ENCODE peak calls at places on chromosomes 5 and 9, in eight cellular contexts. T is CD4-positive, CD25-positive, alpha-beta regulatory T cell; Z is right atrium auricular region; X is cardiac muscle cell; A is spleen; V is mesendoderm; H is breast epithelium; J is lower lobe of right lung. Q is an unnamed sample.

GRCh38 chr5:158287643-158288228 is 428.8 kb upstream of the CLINT1 start:
- DNase-seq in Z (peak), T (no peak), H (no peak), X (peak), A (no peak), V (no peak), J (no peak), Q (no peak)

GRCh38 chr9:5336683-5337082 is 3.0 kb downstream of the RLN1 start:
- DNase-seq in X (no peak), J (no peak), Z (no peak), A (no peak), T (peak), H (no peak), V (no peak), Q (no peak)

GRCh38 chr5:150763023-150763793 is 4.4 kb upstream of the DCTN4 start:
- DNase-seq in T (no peak), Z (peak), J (no peak), V (no peak), A (no peak), X (peak), H (no peak), Q (peak)

GRCh38 chr5:168647083-168647482 is 67.9 kb upstream of the PANK3 start:
- DNase-seq in T (no peak), A (no peak), X (no peak), Z (no peak), V (peak), J (no peak), H (no peak), Q (no peak)

GRCh38 chr9:3244963-3245653 is 280.7 kb downstream of the RFX3 start:
- DNase-seq in V (peak), H (no peak), T (no peak), X (peak), Z (no peak), J (no peak), A (no peak), Q (no peak)

GRCh38 chr5:140107312-140108092 is 6.4 kb upstream of the PURA start:
- DNase-seq in Z (peak), V (peak), T (peak), J (peak), A (peak), X (peak), H (peak), Q (peak)

GRCh38 chr5:128111818-128112448 is 28.4 kb downstream of the SLC12A2 start:
- DNase-seq in J (no peak), A (no peak), X (peak), H (no peak), V (no peak), T (no peak), Z (no peak), Q (no peak)

GRCh38 chr9:87725356-87725899 is 491 bp upstream of the CTSL start:
- DNase-seq in J (no peak), T (no peak), H (no peak), Z (no peak), X (peak), V (peak), A (no peak), Q (peak)

GRCh38 chr9:83219154-83219923 is 156.4 kb upstream of the RASEF start:
- DNase-seq in A (peak), T (no peak), V (peak), J (peak), X (peak), Z (peak), H (peak), Q (peak)

GRCh38 chr5:171121638-171122037 is 187.4 kb upstream of the TLX3 start:
- DNase-seq in J (no peak), T (no peak), Z (no peak), V (no peak), H (no peak), X (no peak), A (no peak), Q (no peak)

GRCh38 chr9:76655121-76655531 is 109.1 kb upstream of the PCA3 start:
- DNase-seq in H (no peak), V (no peak), Z (no peak), T (no peak), X (peak), J (no peak), A (no peak), Q (no peak)

GRCh38 chr5:1165864-1166263 is 35.5 kb upstream of the SLC6A19 start:
- DNase-seq in X (no peak), V (no peak), T (no peak), J (no peak), Z (no peak), A (no peak), H (no peak), Q (no peak)

GRCh38 chr5:116669261-116670049 is 94.8 kb upstream of the SEMA6A start:
- DNase-seq in H (no peak), A (no peak), Z (no peak), V (no peak), J (no peak), T (no peak), X (no peak), Q (no peak)

GRCh38 chr5:58076473-58077257 is 383.2 kb downstream of the PLK2 start:
- DNase-seq in A (no peak), Z (no peak), V (no peak), H (no peak), X (peak), T (no peak), J (no peak), Q (no peak)

GRCh38 chr9:94922691-94923107 is 196.2 kb downstream of the AOPEP start:
- DNase-seq in A (no peak), X (peak), V (no peak), Z (peak), J (no peak), T (no peak), H (peak), Q (no peak)

GRCh38 chr5:111735829-111736228 is 21.2 kb downstream of the NREP start:
- DNase-seq in T (no peak), J (no peak), H (no peak), Z (no peak), V (peak), A (no peak), X (peak), Q (no peak)

GRCh38 chr5:133316346-133317343 is 264.8 kb downstream of the HSPA4 start:
- DNase-seq in J (no peak), Z (no peak), V (peak), X (no peak), A (no peak), H (no peak), T (no peak), Q (no peak)

GRCh38 chr9:107169796-107170195 is 113.3 kb upstream of the RAD23B start:
- DNase-seq in T (no peak), A (no peak), Z (no peak), V (no peak), H (no peak), X (no peak), J (no peak), Q (no peak)

GRCh38 chr9:110895141-110895912 is 142.9 kb downstream of the LPAR1 start:
- DNase-seq in A (no peak), Z (peak), X (no peak), T (no peak), J (no peak), V (no peak), H (no peak), Q (peak)

GRCh38 chr5:10563132-10563939 is 534 bp upstream of the ANKRD33B start:
- DNase-seq in A (peak), J (peak), V (peak), H (no peak), T (peak), Z (no peak), X (peak), Q (peak)

GRCh38 chr9:116285320-116285719 is 131.7 kb downstream of the PAPPA start:
- DNase-seq in T (no peak), X (no peak), J (no peak), A (no peak), Z (no peak), H (no peak), V (peak), Q (no peak)

GRCh38 chr5:103259705-103260355 is 1.3 kb downstream of the MACIR start:
- DNase-seq in J (no peak), A (no peak), T (no peak), Z (no peak), V (peak), X (peak), H (no peak), Q (no peak)

GRCh38 chr5:135534609-135535419 is 950 bp downstream of the NEUROG1 start:
- DNase-seq in V (peak), Z (no peak), H (no peak), J (no peak), A (no peak), T (no peak), X (no peak), Q (no peak)

GRCh38 chr5:128252196-128252595 is 168.6 kb downstream of the SLC12A2 start:
- DNase-seq in X (peak), J (no peak), T (no peak), H (no peak), Z (no peak), V (no peak), A (no peak), Q (no peak)

GRCh38 chr9:91198405-91198804 is 163.3 kb downstream of the AUH start:
- DNase-seq in T (no peak), Z (no peak), J (no peak), A (no peak), V (no peak), H (no peak), X (no peak), Q (no peak)

DNA sequence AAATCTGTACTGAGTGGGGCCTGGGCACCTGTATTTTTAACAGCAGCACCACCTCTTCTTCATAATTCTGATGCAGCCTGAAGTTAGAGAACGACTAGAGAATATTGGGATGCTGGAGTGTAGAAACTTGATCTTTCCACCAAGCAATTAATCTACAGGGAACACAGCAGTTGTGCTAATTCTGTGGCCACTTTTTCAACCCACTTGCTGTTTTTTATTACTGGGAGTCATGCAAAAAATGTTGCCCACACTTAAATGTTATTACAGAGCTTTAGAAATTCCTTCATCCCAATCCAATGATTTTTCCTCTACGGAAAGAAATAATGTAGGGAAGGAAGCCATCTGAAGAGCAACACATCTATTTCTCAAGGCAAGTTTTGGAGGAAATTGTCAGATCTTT is 190.9 kb upstream of the TUT7 start:
- DNase-seq in T (no peak), Z (no peak), X (no peak), A (no peak), H (no peak), V (no peak), J (no peak), Q (no peak)
- H3K27ac ChIP-seq in T (no peak), Z (no peak), X (no peak), A (no peak), H (no peak), V (no peak), J (no peak), Q (no peak)

GRCh38 chr9:21560281-21560745 is 78.2 kb upstream of the IFNE start:
- DNase-seq in V (no peak), T (no peak), H (no peak), J (no peak), Z (no peak), A (no peak), X (no peak), Q (no peak)
- H3K4me3 ChIP-seq in V (peak), T (no peak), H (peak), J (peak), Z (no peak), A (peak), X (peak), Q (no peak)

DNA sequence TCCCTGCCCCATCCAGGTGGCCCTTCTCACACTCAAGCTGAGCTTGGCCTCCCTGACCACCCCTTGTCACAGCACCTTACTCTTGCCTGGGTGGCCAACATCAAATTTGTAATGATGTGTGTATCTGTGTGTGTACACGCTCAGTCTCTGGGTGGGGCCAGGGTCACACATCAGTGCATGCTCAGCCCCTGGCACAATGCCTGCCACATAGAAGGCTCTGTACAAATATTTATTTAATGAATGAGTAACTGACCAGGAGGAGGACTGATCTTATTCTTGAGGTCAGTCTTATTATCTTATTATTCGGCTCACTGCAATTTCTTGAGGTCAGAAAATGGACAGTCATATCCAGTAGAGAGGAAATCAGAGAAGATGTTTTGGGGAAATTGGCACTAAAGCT is 41.3 kb upstream of the HAND1 start:
- DNase-seq in T (no peak), V (no peak), A (no peak), H (no peak), X (peak), J (no peak), Z (no peak), Q (no peak)
- H3K27ac ChIP-seq in T (no peak), V (no peak), A (no peak), H (no peak), X (no peak), J (no peak), Z (no peak), Q (no peak)

DNA sequence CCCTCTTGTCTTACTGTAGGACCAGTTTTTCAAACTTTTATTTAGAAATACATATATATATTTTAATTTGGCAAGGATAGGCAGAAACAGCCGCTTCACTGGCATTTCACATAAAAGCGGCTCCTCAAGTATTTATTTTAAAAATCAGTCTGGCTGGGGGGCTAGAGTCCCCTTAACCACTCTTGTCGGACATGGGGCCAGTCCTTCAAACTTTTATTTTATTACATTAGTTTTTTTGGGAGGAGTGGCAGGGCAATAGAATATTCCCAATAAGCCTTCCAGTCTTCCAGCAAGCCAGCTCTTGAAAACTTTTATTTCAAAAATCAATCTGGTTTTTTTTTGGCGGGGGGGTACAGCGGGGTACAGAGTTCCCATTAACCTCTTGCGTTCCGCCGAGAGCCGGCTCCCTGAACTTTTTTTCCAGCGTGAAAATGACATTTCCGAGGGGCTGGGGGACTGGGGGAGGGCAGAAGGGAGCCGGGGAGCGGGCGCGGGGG is 641 bp upstream of the ZNF618 start:
- DNase-seq in T (no peak), H (no peak), Z (no peak), X (no peak), A (no peak), V (no peak), J (no peak), Q (no peak)
- H3K4me3 ChIP-seq in T (no peak), H (peak), Z (peak), X (peak), A (peak), V (no peak), J (peak), Q (peak)

GRCh38 chr5:34673463-34674125 is 17.5 kb downstream of the RAI14 start:
- DNase-seq in H (no peak), J (no peak), X (no peak), V (no peak), A (no peak), T (no peak), Z (no peak), Q (no peak)

GRCh38 chr5:34672196-34672595 is 16.1 kb downstream of the RAI14 start:
- DNase-seq in H (no peak), T (no peak), V (no peak), A (no peak), J (no peak), X (no peak), Z (no peak), Q (no peak)

GRCh38 chr5:34676409-34676808 is 20.3 kb downstream of the RAI14 start:
- DNase-seq in T (no peak), X (peak), A (no peak), Z (no peak), J (no peak), H (no peak), V (no peak), Q (no peak)

GRCh38 chr5:34675857-34676256 is 19.7 kb downstream of the RAI14 start:
- DNase-seq in V (no peak), J (no peak), A (no peak), H (no peak), Z (no peak), T (no peak), X (no peak), Q (no peak)

GRCh38 chr5:34674226-34674625 is 18.1 kb downstream of the RAI14 start:
- DNase-seq in H (no peak), T (no peak), J (no peak), A (no peak), V (no peak), Z (no peak), X (peak), Q (no peak)
- H3K27ac ChIP-seq in H (peak), T (no peak), J (no peak), A (peak), V (no peak), Z (peak), X (no peak), Q (no peak)

GRCh38 chr5:42645138-42645537 is 111.5 kb upstream of the CCDC152 start:
- DNase-seq in T (no peak), X (no peak), A (no peak), H (no peak), Z (no peak), V (no peak), J (no peak), Q (no peak)
- H3K4me3 ChIP-seq in T (no peak), X (no peak), A (no peak), H (no peak), Z (no peak), V (no peak), J (no peak), Q (no peak)

GRCh38 chr5:90398726-90399125 is 10.8 kb downstream of the CETN3 start:
- DNase-seq in V (no peak), X (no peak), T (no peak), H (no peak), A (no peak), J (no peak), Z (no peak), Q (no peak)
- H3K27ac ChIP-seq in V (no peak), X (no peak), T (no peak), H (no peak), A (no peak), J (no peak), Z (no peak), Q (peak)